ENCODE peak calls at places on chromosome 5, in six cellular contexts. F is mucosa of descending colon; Z is cardiac fibroblast; C is A673; V is astrocyte of the cerebellum; M is CD4-positive, alpha-beta T cell. D is an unnamed sample.

GRCh38 chr5:116521173-116521872 is 53.3 kb downstream of the SEMA6A start:
- DNase-seq in V (no peak), C (peak), M (no peak), Z (no peak), F (no peak), D (no peak)

GRCh38 chr5:17024686-17025180 is 88.6 kb upstream of the MYO10 start:
- DNase-seq in V (no peak), C (peak), Z (peak), F (no peak), M (no peak), D (no peak)

GRCh38 chr5:55985181-55985580 is 9.6 kb downstream of the IL6ST start:
- DNase-seq in M (no peak), C (no peak), Z (no peak), V (no peak), F (no peak), D (no peak)

GRCh38 chr5:168706655-168707069 is 127.5 kb upstream of the PANK3 start:
- DNase-seq in M (no peak), Z (peak), C (peak), V (peak), F (no peak), D (no peak)

GRCh38 chr5:592158-592557 is 20.0 kb upstream of the CEP72 start:
- DNase-seq in F (no peak), Z (no peak), V (no peak), M (no peak), C (no peak), D (no peak)

GRCh38 chr5:141512390-141513020 is 23.6 kb downstream of the PCDHGC5 start:
- DNase-seq in C (peak), M (peak), F (peak), V (no peak), Z (peak), D (peak)

GRCh38 chr5:72656331-72656730 is 149.1 kb upstream of the ZNF366 start:
- DNase-seq in F (no peak), V (no peak), Z (no peak), M (no peak), C (no peak), D (no peak)

GRCh38 chr5:31362931-31363568 is 168.8 kb downstream of the DROSHA start:
- DNase-seq in Z (peak), F (no peak), C (no peak), M (no peak), V (no peak), D (no peak)

GRCh38 chr5:137583129-137583528 is 84.0 kb upstream of the SPOCK1 start:
- DNase-seq in V (no peak), C (no peak), F (no peak), M (no peak), Z (no peak), D (no peak)

GRCh38 chr5:334903-335739 is 13.6 kb downstream of the AHRR start:
- DNase-seq in Z (no peak), M (no peak), V (no peak), F (no peak), C (no peak), D (no peak)

GRCh38 chr5:766666-767431 is 17.7 kb downstream of the ZDHHC11B start:
- DNase-seq in C (no peak), M (no peak), V (no peak), F (no peak), Z (no peak), D (no peak)

DNA sequence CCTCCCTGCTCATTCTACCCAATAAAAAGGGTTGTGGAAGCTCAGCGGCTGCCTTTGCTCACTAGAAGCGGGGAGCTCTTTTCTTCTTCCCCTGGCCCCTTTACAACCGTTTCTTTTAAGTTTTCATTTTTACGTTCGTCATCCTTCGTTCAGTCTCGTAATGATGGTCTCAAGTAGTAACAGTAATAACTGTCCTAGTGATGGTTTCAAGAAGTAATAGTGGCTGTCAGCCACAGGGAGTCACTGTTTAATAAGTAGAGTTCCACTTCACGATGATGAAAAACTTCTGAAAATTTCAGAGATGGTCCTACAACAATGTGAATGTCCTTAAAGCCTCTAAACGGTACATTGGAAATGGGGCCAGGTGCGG is 6.2 kb downstream of the UGT3A2 start:
- DNase-seq in Z (no peak), V (no peak), F (no peak), M (no peak), C (peak), D (no peak)
- TF ChIP-seq CTCF in Z (no peak), V (no peak), F (no peak), M (no peak), C (peak), D (no peak)

DNA sequence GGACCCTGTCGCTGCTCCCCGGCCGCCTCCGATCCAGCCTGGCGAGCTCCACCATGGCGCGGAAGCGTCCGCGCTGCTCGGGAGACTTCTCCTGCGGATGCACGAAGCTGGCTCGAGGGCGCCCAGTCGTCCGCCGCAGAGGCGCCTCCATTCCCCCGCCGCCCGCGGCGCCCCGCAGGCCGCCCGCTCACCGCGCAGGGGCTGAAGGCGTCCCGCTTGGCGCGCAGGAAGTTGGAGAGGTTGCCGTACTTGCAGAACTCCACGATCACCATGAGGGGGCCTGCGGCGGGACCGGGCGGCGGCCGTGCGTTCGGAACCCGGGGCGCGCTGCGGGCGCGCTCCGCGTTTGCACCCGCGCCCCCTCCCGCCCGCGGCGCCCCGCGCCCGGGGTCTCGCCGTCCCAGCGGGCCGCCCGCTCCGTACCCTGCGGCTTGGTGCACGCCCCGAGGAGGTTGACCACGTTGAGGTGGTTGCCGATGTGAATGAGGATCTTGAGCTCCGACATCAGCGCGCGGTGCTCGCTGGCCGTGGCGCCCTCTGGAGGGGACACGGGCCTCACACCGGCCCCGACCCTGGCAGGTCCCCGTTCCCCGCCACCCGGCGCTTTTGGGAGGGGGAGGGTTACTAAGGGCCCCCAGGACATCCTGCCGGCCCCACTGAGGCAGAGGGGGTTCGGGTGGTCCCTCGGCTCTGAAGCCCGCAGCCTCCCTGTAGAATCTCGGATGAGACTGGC is 27.7 kb upstream of the SCGB3A1 start:
- DNase-seq in Z (peak), M (peak), F (no peak), V (no peak), C (peak), D (no peak)
- TF ChIP-seq CTCF in Z (peak), M (no peak), F (no peak), V (peak), C (peak), D (no peak)

DNA sequence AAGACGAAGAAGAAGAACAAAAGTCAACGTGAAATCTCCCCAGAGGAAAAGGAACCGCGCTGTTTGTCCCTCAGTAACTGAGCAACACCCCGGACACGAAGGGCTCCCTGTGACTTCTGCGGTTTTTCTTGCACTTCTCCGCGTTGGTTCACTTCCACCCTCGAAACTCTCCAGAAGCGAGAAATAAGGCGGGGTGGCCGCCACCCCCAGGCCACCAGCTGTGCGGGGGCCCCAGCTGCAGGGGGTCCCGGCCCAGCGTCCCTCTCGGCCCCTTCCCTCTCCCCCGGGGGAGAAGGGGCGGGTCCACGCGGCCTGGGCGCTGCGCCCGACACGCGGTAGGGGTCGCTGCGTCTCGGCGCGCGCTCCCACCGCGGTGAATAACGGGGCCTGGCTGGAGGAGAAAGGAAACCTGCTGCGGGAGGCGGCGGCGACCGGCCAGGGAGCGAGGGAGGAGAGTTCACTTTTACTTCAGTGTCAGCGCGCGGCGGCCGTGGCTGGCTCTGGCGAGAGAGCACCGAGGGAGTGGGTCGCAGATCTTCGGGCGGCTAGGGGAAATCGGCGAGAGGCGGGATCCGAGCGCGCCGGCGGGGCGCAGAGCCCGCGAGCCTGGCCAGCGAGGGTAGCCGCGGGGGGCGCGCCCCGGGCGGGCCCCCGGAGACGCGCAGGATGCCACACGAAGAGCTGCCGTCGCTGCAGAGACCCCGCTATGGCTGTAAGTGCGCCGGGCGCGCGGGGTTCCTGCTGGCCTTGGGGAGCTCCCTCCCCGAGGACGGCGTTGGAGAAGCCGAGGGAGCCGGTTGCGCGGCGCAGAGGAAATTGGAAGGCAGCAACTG is at the start of gene IQGAP2:
- DNase-seq in Z (peak), M (peak), V (peak), F (peak), C (peak), D (no peak)
- TF ChIP-seq CTCF in Z (peak), M (peak), V (peak), F (peak), C (peak), D (no peak)

GRCh38 chr5:104942735-104943134 is 1380.1 kb upstream of the NUDT12 start:
- DNase-seq in V (no peak), C (peak), F (no peak), M (no peak), Z (no peak), D (no peak)

GRCh38 chr5:104952876-104953275 is 1390.3 kb upstream of the NUDT12 start:
- DNase-seq in V (no peak), F (no peak), M (no peak), C (no peak), Z (no peak), D (no peak)

GRCh38 chr5:104951829-104952228 is 1389.2 kb upstream of the NUDT12 start:
- DNase-seq in M (no peak), C (no peak), V (no peak), Z (no peak), F (no peak), D (no peak)

GRCh38 chr5:104941030-104941645 is 1378.5 kb upstream of the NUDT12 start:
- DNase-seq in C (no peak), M (no peak), V (no peak), F (no peak), Z (no peak), D (no peak)

DNA sequence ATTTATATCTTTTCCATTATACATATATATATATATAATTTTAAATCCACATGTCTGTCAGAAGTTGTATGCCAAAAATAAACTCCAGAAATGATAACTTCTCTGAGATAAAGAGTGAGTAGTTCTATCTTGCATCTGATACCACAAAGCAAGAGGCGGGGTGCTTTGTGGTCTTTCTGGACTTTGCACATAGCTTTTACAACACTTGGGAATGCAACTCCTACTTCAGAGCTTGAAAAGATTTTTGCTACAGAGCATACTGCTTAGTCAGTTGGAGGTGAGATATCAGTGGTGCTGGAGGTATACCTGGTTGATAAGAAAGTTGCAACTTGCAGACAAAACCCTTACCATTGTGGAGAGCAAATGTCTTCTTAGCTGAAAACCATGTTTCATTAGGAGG is 1384.5 kb upstream of the NUDT12 start:
- DNase-seq in M (no peak), Z (no peak), V (no peak), C (no peak), F (no peak), D (no peak)
- TF ChIP-seq CTCF in M (no peak), Z (no peak), V (no peak), C (no peak), F (no peak), D (no peak)

DNA sequence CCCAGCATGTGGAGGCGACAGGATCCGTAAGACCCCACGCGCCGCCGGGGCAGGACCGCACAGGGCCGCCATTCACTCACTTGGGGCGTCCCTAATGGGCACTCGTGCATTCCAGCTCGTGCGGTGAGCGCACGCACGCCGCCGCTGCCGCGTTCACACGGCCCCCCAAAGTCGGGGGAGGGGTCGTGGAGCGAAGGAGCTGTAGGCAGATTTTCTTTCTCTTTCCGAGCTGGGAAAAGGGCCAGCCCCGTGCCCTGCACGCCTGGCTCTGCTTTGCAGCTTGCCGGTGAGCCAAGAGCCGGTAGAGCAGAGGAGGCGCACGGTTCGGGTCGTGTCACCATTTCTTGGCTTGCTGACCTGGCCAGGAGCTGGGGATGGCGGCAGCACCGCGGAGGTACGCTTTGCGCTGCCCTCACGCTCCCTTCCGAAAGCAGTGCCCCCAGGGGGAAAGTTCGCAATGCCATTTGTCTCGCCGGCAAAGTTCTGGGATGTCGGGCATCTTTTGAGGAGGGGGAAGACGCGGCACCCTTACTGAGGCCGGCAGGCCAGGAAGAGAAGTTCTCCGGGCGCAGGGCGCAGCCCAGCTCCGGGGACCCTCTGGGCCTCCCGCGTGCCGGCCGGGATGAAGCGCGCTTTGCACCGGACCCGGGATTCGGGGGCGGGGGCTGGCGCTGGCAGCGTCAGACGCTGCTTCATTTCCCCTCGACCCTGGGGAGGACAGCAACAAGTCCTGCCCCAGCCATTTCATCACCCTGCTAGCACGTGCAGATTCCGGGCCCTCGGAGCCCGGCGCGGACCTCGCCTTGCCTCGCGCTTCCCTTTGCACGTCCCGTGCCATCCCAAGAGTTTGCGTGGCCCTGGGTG is 898 bp downstream of the STC2 start:
- DNase-seq in M (no peak), C (peak), F (no peak), V (no peak), Z (peak), D (no peak)
- TF ChIP-seq CTCF in M (no peak), C (no peak), F (no peak), V (no peak), Z (no peak), D (no peak)

DNA sequence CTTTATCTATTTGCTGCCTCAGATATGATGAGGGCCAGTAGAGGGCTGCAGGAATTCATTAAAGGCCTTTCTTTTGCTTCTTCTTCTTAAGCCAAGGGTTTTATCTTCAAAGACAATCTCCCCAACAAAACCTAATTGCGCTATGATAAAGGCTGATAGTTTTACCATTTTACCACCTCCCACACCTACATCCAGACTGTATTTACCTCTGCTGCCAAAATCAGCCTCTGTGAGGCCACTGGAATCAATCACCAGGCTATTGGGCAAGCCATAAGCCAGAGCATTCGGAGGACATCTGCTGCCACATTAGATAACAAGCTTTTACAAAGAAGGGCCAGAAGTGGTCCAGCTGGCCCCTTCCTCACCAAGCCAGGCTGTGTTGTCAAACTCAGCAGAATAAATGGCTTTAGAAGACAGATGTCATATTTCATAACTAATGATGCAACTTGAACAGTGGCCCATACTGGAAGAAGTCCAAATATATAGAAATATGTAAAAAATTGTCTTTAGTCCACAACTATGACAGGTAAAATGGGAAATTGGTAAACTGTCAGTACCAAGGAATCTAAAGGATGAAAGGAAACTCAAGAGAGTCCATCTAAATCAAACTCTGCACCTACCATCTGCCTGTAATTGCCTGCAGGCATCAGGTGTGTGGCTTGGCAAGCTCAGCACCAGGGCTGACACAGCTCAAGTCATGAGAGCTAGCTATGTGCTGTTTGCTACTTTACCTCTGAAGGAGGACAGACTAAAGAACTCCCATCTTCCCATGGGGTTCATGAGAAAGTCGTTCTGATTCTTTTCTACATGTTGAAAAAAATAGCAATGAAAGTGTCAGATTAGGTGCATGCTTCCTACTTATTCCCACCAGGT is 16.1 kb downstream of the SLC45A2 start:
- DNase-seq in F (no peak), C (no peak), V (no peak), M (no peak), Z (no peak), D (no peak)
- TF ChIP-seq CTCF in F (no peak), C (no peak), V (no peak), M (no peak), Z (no peak), D (no peak)

GRCh38 chr5:170861855-170862766 is at the start of gene RANBP17:
- DNase-seq in C (no peak), F (peak), M (no peak), Z (peak), V (peak), D (no peak)
- TF ChIP-seq CTCF in C (no peak), F (no peak), M (no peak), Z (no peak), V (no peak), D (no peak)

DNA sequence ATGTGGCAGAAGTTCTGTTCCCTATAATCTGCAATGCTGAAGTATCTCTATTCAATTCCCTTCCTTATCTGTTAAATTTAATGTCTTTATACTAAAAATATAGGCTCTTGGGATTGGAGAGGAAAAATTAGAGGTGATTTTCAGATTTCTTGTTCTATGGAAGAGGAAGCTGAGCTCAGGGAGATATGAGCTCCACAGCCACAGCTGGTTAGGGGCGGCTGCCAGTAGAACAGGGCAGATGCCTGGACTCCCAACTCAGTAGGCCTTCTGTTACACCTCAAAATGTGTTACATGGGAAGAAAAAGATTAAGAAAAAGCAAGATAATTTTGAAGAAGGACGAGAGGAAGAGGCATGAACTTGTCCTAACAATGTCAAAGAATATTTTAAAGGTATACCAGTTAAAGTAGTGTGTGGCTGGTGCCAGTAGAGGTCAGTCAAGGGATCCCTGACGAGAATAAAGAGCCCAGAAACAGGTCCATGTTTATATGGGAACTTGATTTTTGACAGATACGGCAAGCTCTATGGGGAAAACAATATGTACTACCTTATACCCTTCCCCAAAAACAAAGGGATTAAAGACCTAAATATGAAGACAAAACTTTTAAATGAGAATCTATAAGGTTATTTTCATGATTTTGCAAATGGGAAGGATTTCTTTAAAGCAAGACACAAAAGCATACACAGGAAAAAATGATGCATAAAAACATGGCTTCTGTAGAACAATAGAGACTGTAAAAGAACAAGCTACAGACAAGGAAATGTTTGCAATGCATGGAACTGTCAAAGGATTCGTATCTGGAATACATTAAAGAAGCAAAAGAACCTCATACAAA is 28.7 kb downstream of the DNAJC21 start:
- DNase-seq in F (no peak), V (peak), Z (peak), M (no peak), C (peak), D (no peak)
- TF ChIP-seq CTCF in F (no peak), V (peak), Z (peak), M (peak), C (peak), D (no peak)